ENCODE peak calls at places on chromosomes 7 and 10, in six cellular contexts. R is lower lobe of right lung, M is colonic mucosa, J is HCT116, L is BE2C, H is SJSA1. I is an unnamed sample. For H3K36me3 and H3K4me1, the result is how much of the 10 kb centered on the place peaks cover.

GRCh38 chr7:117375380-117375779 is 51.9 kb downstream of the ASZ1 start:
- DNase-seq in R (no peak), M (no peak), J (no peak), L (no peak), H (no peak), I (no peak)

GRCh38 chr10:72263613-72264241 is 10.0 kb upstream of the DDIT4 start:
- DNase-seq in R (peak), M (peak), J (no peak), L (peak), H (no peak), I (no peak)

GRCh38 chr10:12412671-12413368 is 63.5 kb downstream of the CAMK1D start:
- DNase-seq in R (no peak), M (no peak), J (no peak), L (no peak), H (no peak), I (peak)

GRCh38 chr10:80700252-80700651 is 162.6 kb downstream of the SH2D4B start:
- DNase-seq in R (no peak), M (no peak), J (no peak), L (no peak), H (no peak), I (no peak)

GRCh38 chr7:93921607-93922446 is at the start of gene GNG11:
- DNase-seq in R (peak), M (peak), J (no peak), L (peak), H (peak), I (peak)

GRCh38 chr7:27723086-27723485 is 16.9 kb upstream of the TAX1BP1 start:
- DNase-seq in R (no peak), M (no peak), J (no peak), L (no peak), H (no peak), I (no peak)

GRCh38 chr7:101094791-101095375 is 9.6 kb downstream of the TRIM56 start:
- DNase-seq in R (peak), M (peak), J (no peak), L (peak), H (peak), I (no peak)

GRCh38 chr10:59433720-59434428 is 71.5 kb upstream of the FAM13C start:
- DNase-seq in R (no peak), M (no peak), J (no peak), L (no peak), H (no peak), I (no peak)

GRCh38 chr7:149197675-149198074 is 2.3 kb downstream of the ZNF282 start:
- DNase-seq in R (no peak), M (no peak), J (no peak), L (no peak), H (no peak), I (no peak)

GRCh38 chr10:76432274-76433012 is 1001.0 kb downstream of the LRMDA start:
- DNase-seq in R (no peak), M (no peak), J (no peak), L (no peak), H (peak), I (peak)

GRCh38 chr10:104350146-104350635 is 3.4 kb upstream of the CFAP58 start:
- DNase-seq in R (no peak), M (peak), J (peak), L (no peak), H (no peak), I (no peak)

GRCh38 chr10:70053212-70053895 is 708 bp downstream of the MACROH2A2 start:
- DNase-seq in R (no peak), M (peak), J (no peak), L (peak), H (no peak), I (no peak)

GRCh38 chr10:127117125-127117524 is 79.3 kb downstream of the INSYN2A start:
- DNase-seq in R (no peak), M (peak), J (no peak), L (no peak), H (no peak), I (peak)

GRCh38 chr10:92886334-92886961 is 38.1 kb downstream of the EXOC6 start:
- DNase-seq in R (no peak), M (no peak), J (no peak), L (no peak), H (no peak), I (no peak)

GRCh38 chr7:155844019-155844453 is 31.8 kb upstream of the SHH start:
- DNase-seq in R (peak), M (peak), J (no peak), L (no peak), H (no peak), I (no peak)

GRCh38 chr7:44226396-44226753 is 25.6 kb downstream of the YKT6 start:
- DNase-seq in R (no peak), M (no peak), J (no peak), L (no peak), H (no peak), I (no peak)

GRCh38 chr10:43965033-43965917 is 316.6 kb upstream of the ZNF32 start:
- DNase-seq in R (no peak), M (no peak), J (no peak), L (no peak), H (peak), I (peak)

GRCh38 chr7:94223375-94224084 is 171.2 kb upstream of the COL1A2 start:
- DNase-seq in R (no peak), M (no peak), J (peak), L (no peak), H (peak), I (no peak)

GRCh38 chr7:41006591-41006990 is 696.3 kb downstream of the INHBA start:
- DNase-seq in R (no peak), M (no peak), J (peak), L (no peak), H (no peak), I (no peak)

GRCh38 chr10:71429929-71430328 is 33.2 kb downstream of the CDH23 start:
- DNase-seq in R (no peak), M (no peak), J (no peak), L (no peak), H (peak), I (no peak)

GRCh38 chr10:121679916-121680315 is 81.7 kb upstream of the FGFR2 start:
- DNase-seq in R (no peak), M (no peak), J (no peak), L (no peak), H (no peak), I (no peak)

GRCh38 chr7:101179780-101180755 is at the start of gene NAT16:
- DNase-seq in R (no peak), M (no peak), J (no peak), L (no peak), H (no peak), I (no peak)

DNA sequence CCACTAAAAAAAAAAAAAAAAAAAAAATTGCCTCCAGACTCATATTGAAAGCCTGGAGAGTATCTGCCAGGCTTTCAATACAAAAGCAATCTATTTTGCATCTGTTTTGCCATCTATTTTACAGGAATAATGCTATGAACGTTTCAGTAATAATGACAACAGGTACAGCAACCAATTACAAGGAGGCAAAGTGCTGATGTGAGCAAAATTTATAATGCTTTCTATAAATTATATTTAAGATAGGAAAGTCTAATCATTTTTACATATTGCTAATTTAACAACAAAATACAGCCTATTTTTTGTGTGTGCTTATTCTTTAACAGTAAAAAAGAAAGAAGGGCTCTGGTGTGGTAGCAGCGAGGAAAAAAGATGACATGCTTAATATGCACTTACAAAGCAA is 10.0 kb downstream of the WDR91 start:
- DNase-seq in R (no peak), M (no peak), J (no peak), L (no peak), H (no peak), I (no peak)
- H3K4me3 ChIP-seq in R (no peak), M (no peak), J (no peak), L (no peak), H (no peak), I (no peak)

DNA sequence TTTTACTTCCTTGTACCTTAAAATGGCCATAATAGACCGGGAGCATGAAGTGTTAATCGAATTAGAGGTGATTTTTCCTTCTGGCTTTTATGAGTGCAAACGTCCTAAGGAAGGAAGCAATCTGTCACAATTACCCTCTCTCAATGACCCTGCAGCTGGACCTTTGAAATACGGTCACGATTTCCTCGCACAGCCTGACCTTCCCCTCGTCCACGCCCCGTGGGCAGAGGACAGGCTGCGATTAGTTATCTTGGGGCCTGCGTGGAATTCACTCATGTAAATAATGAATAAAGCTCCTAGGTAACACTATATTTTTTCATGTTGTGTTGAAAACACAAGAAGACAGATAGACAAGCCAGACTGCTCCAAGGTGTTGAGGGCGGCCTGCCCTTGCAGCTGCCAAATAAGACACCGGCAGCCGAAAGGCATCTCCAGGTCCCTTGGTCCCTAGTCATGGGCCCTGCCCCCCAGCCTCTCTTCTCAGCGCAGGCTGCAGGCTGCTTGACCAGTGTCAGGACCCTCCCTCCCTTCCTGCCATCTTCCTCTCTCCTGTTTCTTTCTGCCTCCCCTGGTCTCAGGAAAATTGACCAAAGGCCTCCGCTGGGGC is 199.9 kb downstream of the TCERG1L start:
- DNase-seq in R (peak), M (no peak), J (no peak), L (no peak), H (no peak), I (no peak)
- H3K36me3 ChIP-seq in R (under half), M (under half), J (under half), L (under half), H (under half), I (under half)

GRCh38 chr7:105057472-105057871 is 43.5 kb downstream of the KMT2E start:
- DNase-seq in R (no peak), M (no peak), J (no peak), L (no peak), H (no peak), I (no peak)
- H3K4me1 ChIP-seq in R (half or more), M (under half), J (under half), L (under half), H (under half), I (under half)

GRCh38 chr7:108033776-108034497 is 31.0 kb upstream of the LAMB1 start:
- DNase-seq in R (no peak), M (no peak), J (no peak), L (no peak), H (no peak), I (no peak)

GRCh38 chr7:108037140-108037539 is 34.2 kb upstream of the LAMB1 start:
- DNase-seq in R (no peak), M (no peak), J (no peak), L (no peak), H (no peak), I (no peak)

GRCh38 chr7:108037748-108038147 is 34.8 kb upstream of the LAMB1 start:
- DNase-seq in R (no peak), M (no peak), J (no peak), L (no peak), H (no peak), I (no peak)

GRCh38 chr7:108030536-108030935 is 27.6 kb upstream of the LAMB1 start:
- DNase-seq in R (no peak), M (no peak), J (no peak), L (no peak), H (no peak), I (no peak)

DNA sequence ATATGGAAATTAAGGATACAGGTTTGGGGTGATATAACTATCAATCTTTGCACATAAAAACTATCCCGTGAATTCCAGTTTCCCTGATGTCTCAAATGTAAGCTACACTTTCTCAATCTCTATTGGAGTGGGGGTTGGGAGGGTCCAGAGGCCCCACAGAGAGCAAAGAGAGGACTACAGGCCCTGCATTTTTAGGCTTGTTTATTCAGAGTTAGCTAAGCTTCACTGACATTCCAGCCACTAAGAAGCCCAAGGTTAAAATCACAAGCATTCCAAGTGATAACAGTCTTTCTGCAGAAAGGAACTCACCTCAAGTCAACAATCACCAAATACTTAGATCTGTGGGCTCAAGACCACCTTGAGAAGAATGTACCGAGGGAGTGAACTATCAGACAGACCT is 31.6 kb upstream of the LAMB1 start:
- DNase-seq in R (no peak), M (no peak), J (no peak), L (no peak), H (no peak), I (no peak)
- H3K4me3 ChIP-seq in R (no peak), M (no peak), J (no peak), L (no peak), H (no peak), I (no peak)

GRCh38 chr7:128732521-128733277 is 6.5 kb upstream of the CALU start:
- DNase-seq in R (no peak), M (no peak), J (no peak), L (no peak), H (no peak), I (no peak)

GRCh38 chr7:128734777-128735342 is 4.3 kb upstream of the CALU start:
- DNase-seq in R (no peak), M (no peak), J (no peak), L (no peak), H (no peak), I (no peak)

GRCh38 chr7:128731184-128731583 is 8.0 kb upstream of the CALU start:
- DNase-seq in R (no peak), M (no peak), J (no peak), L (no peak), H (no peak), I (no peak)

GRCh38 chr7:128735433-128735832 is 3.7 kb upstream of the CALU start:
- DNase-seq in R (peak), M (no peak), J (no peak), L (peak), H (no peak), I (no peak)

GRCh38 chr7:128733278-128733645 is 5.9 kb upstream of the CALU start:
- DNase-seq in R (no peak), M (no peak), J (no peak), L (no peak), H (no peak), I (no peak)
- H3K36me3 ChIP-seq in R (under half), M (under half), J (under half), L (under half), H (under half), I (under half)

DNA sequence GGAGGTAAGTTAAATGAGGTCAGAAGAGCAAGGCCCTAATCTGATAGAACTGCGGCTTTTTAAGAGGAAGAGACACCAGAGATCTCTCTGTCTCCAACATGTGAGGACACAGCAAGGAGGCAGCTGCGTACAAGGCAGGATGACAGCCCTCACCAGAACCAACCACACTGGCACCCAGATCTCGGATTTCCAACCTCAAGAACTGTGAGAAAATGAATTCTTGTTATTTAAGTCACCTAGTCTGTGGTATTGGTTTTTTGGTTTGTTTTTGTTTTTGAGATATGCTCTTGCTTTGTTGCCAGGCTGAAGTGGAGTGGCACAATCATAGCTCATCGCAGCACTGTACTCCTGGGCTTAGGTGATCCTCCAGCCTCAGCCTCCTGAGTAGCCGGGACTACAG is 127.2 kb downstream of the DLG5 start:
- DNase-seq in R (peak), M (no peak), J (no peak), L (no peak), H (no peak), I (peak)
- H3K4me1 ChIP-seq in R (under half), M (under half), J (under half), L (under half), H (under half), I (under half)

GRCh38 chr10:130192276-130192848 is 56.2 kb downstream of the GLRX3 start:
- DNase-seq in R (no peak), M (no peak), J (no peak), L (no peak), H (no peak), I (no peak)

GRCh38 chr10:130190065-130190736 is 54.0 kb downstream of the GLRX3 start:
- DNase-seq in R (peak), M (peak), J (peak), L (peak), H (peak), I (peak)

GRCh38 chr10:130189466-130190064 is 53.4 kb downstream of the GLRX3 start:
- DNase-seq in R (no peak), M (no peak), J (no peak), L (no peak), H (no peak), I (no peak)

GRCh38 chr10:130191380-130191779 is 55.2 kb downstream of the GLRX3 start:
- DNase-seq in R (no peak), M (no peak), J (no peak), L (no peak), H (no peak), I (no peak)

GRCh38 chr10:130190737-130191115 is 54.5 kb downstream of the GLRX3 start:
- DNase-seq in R (no peak), M (no peak), J (no peak), L (no peak), H (no peak), I (no peak)
- H3K4me3 ChIP-seq in R (peak), M (peak), J (no peak), L (peak), H (peak), I (peak)

DNA sequence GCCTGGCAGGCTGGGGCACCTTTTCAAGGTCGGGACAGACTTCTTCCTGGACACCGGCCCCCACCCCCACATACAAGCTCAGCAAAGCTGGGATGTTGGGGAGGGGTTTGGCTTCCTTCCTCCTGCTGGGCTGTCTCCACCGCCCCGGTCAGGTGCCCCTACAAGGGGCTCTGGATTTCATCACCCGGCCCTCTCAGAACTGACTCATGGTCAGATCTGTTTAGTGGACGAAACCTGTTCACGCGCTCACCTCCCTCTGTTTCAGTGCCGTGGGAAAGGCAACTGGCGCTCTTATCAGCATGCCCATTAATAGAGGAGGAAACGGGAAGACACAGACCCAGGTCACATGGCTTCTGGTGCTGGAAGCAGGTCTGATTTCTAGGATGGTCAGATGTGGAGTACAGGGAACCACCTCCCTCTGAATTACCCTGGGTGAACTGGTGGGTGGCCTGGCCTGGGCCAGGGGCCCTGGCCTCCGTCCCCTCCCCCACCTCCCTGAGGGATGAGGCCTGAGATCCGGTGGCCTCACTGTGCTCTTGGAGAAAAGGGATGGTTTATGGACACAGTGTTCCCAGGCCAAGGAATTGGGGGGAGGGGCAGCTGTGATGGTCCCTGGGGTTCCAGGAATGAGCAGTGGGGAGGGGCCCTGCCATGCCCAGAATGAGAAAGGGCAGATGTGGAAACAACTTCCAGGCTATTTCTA is 123.8 kb upstream of the PPIF start:
- DNase-seq in R (peak), M (no peak), J (no peak), L (peak), H (no peak), I (peak)
- H3K36me3 ChIP-seq in R (half or more), M (under half), J (under half), L (under half), H (half or more), I (under half)

GRCh38 chr7:123627859-123628258 is 26.2 kb downstream of the ASB15 start:
- DNase-seq in R (no peak), M (no peak), J (no peak), L (no peak), H (no peak), I (no peak)

GRCh38 chr7:123625254-123625653 is 23.6 kb downstream of the ASB15 start:
- DNase-seq in R (no peak), M (no peak), J (no peak), L (no peak), H (no peak), I (no peak)

GRCh38 chr7:123632808-123633207 is 22.9 kb upstream of the LMOD2 start:
- DNase-seq in R (no peak), M (no peak), J (no peak), L (no peak), H (no peak), I (no peak)

GRCh38 chr7:123629281-123629680 is 26.4 kb upstream of the LMOD2 start:
- DNase-seq in R (no peak), M (no peak), J (no peak), L (no peak), H (no peak), I (no peak)

GRCh38 chr7:123628829-123629228 is 26.8 kb upstream of the LMOD2 start:
- DNase-seq in R (no peak), M (no peak), J (no peak), L (no peak), H (no peak), I (no peak)
- H3K4me1 ChIP-seq in R (under half), M (under half), J (under half), L (under half), H (under half), I (under half)

I was measured in tibial artery.